ENCODE peak calls at places on chromosomes 1 and 21, in four cellular contexts. G, H, Y and Z are unnamed samples.

GRCh38 chr1:42282024-42282579 is 52.9 kb downstream of the FOXJ3 start:
- DNase-seq in Y (peak; percentile 33), G (no peak), H (no peak), Z (no peak)

GRCh38 chr1:2128189-2128901 is 66.2 kb downstream of the FAAP20 start:
- DNase-seq in Y (no peak), H (no peak), G (no peak), Z (no peak)

GRCh38 chr1:154081386-154082126 is 73.3 kb downstream of the NUP210L start:
- DNase-seq in Y (no peak), G (no peak), H (no peak), Z (no peak)

GRCh38 chr1:3015269-3015635 is 6.0 kb upstream of the ACTRT2 start:
- DNase-seq in G (no peak), Y (no peak), H (no peak), Z (no peak)

GRCh38 chr1:242398351-242398750 is 126.1 kb downstream of the PLD5 start:
- DNase-seq in G (no peak), H (no peak), Y (no peak), Z (no peak)

GRCh38 chr1:39590546-39590945 is 14.0 kb upstream of the PABPC4 start:
- DNase-seq in H (no peak), G (no peak), Y (no peak), Z (no peak)

GRCh38 chr1:5514519-5515183 is 477.6 kb downstream of the NPHP4 start:
- DNase-seq in H (peak; percentile 53), G (peak; percentile 69), Y (no peak), Z (peak; percentile 21)

GRCh38 chr1:240905225-240905765 is 293.3 kb upstream of the GREM2 start:
- DNase-seq in H (no peak), Y (no peak), G (no peak), Z (no peak)

GRCh38 chr1:109704173-109704572 is 7.9 kb upstream of the GSTM5 start:
- DNase-seq in Y (no peak), H (no peak), G (no peak), Z (no peak)

GRCh38 chr21:36749935-36750578 is 51.1 kb downstream of the SIM2 start:
- DNase-seq in G (no peak), Y (no peak), H (no peak), Z (no peak)

GRCh38 chr1:231919900-231920299 is 293.3 kb downstream of the DISC1 start:
- DNase-seq in G (no peak), H (no peak), Y (no peak), Z (no peak)

GRCh38 chr1:59669752-59670312 is 144.9 kb upstream of the HOOK1 start:
- DNase-seq in Y (no peak), H (no peak), G (no peak), Z (peak; percentile 12)

GRCh38 chr21:46194374-46195334 is 10.4 kb upstream of the SPATC1L start:
- DNase-seq in H (no peak), Y (no peak), G (no peak), Z (no peak)

GRCh38 chr1:38140025-38140487 is 93.5 kb upstream of the POU3F1 start:
- DNase-seq in G (no peak), H (no peak), Y (no peak), Z (no peak)

GRCh38 chr1:89603651-89604413 is 29.1 kb upstream of the LRRC8C start:
- DNase-seq in G (no peak), H (no peak), Y (no peak), Z (no peak)

GRCh38 chr1:240691521-240692338 is 79.8 kb upstream of the GREM2 start:
- DNase-seq in H (no peak), Y (no peak), G (peak; percentile 11), Z (peak; percentile 83)

GRCh38 chr1:975896-976683 is 5.8 kb downstream of the PERM1 start:
- DNase-seq in Y (no peak), H (peak; percentile 47), G (peak; percentile 94), Z (peak; percentile 80)

GRCh38 chr1:186102559-186103148 is 272.4 kb downstream of the TPR start:
- DNase-seq in H (no peak), Y (peak; percentile 44), G (no peak), Z (no peak)

GRCh38 chr1:22288593-22289241 is 145.8 kb upstream of the WNT4 start:
- DNase-seq in Y (no peak), G (no peak), H (no peak), Z (no peak)

GRCh38 chr21:29133241-29133640 is 2.8 kb downstream of the MAP3K7CL start:
- DNase-seq in G (no peak), H (no peak), Y (no peak), Z (no peak)

GRCh38 chr1:84619383-84620093 is 45.3 kb upstream of the CTBS start:
- DNase-seq in Y (no peak), G (no peak), H (no peak), Z (no peak)

GRCh38 chr1:84272401-84272800 is 29.1 kb upstream of the SAMD13 start:
- DNase-seq in H (no peak), Y (no peak), G (no peak), Z (peak; percentile 49)

GRCh38 chr1:162578071-162578705 is 16.7 kb downstream of the UAP1 start:
- DNase-seq in Y (no peak), G (no peak), H (no peak), Z (no peak)

GRCh38 chr1:179205284-179205683 is 24.2 kb downstream of the ABL2 start:
- DNase-seq in H (no peak), G (no peak), Y (no peak), Z (no peak)

GRCh38 chr1:183002797-183003594 is 20.2 kb upstream of the LAMC1 start:
- DNase-seq in Y (no peak), G (no peak), H (no peak), Z (no peak)

GRCh38 chr21:19540287-19540686 is 1136.7 kb upstream of the TMPRSS15 start:
- DNase-seq in Y (no peak), H (no peak), G (no peak), Z (no peak)

GRCh38 chr1:224185208-224185607 is 2.2 kb downstream of the DEGS1 start:
- DNase-seq in Y (no peak), G (no peak), H (no peak), Z (no peak)

GRCh38 chr1:156543066-156543465 is 29.3 kb downstream of the IQGAP3 start:
- DNase-seq in G (no peak), H (no peak), Y (no peak), Z (peak; percentile 25)

GRCh38 chr1:60037669-60038068 is 35.9 kb downstream of the C1orf87 start:
- DNase-seq in G (no peak), Y (no peak), H (no peak), Z (no peak)

GRCh38 chr21:14982336-14982735 is 82.5 kb downstream of the NRIP1 start:
- DNase-seq in H (no peak), Y (no peak), G (no peak), Z (no peak)

GRCh38 chr1:158286966-158287365 is 2.8 kb upstream of the CD1C start:
- DNase-seq in G (no peak), Y (no peak), H (no peak), Z (no peak)

GRCh38 chr1:41387667-41388091 is 26.4 kb downstream of the FOXO6 start:
- DNase-seq in H (no peak), Y (peak; percentile 3), G (no peak), Z (peak; percentile 58)

GRCh38 chr1:46410156-46411009 is 16.3 kb downstream of the FAAH start:
- DNase-seq in G (no peak), H (no peak), Y (no peak), Z (no peak)

GRCh38 chr1:245810789-245811337 is 656.1 kb downstream of the KIF26B start:
- DNase-seq in Y (no peak), H (no peak), G (no peak), Z (no peak)

GRCh38 chr1:41738475-41738874 is 180.2 kb downstream of the HIVEP3 start:
- DNase-seq in Y (no peak), G (no peak), H (no peak), Z (no peak)

GRCh38 chr1:170604889-170605288 is 59.0 kb upstream of the PRRX1 start:
- DNase-seq in G (no peak), Y (no peak), H (no peak), Z (no peak)

GRCh38 chr1:228400237-228400651 is 6.4 kb downstream of the TRIM11 start:
- DNase-seq in Y (no peak), G (no peak), H (no peak), Z (no peak)

GRCh38 chr1:1511533-1512285 is at the start of gene ATAD3A:
- DNase-seq in Y (peak; percentile 95), H (peak; percentile 91), G (peak; percentile 95), Z (peak; percentile 97)

GRCh38 chr1:66176012-66176715 is 357.8 kb upstream of the SGIP1 start:
- DNase-seq in Y (no peak), H (no peak), G (no peak), Z (no peak)